ENCODE peak calls at places on chromosomes 3 and 15, in five cellular contexts. One of them, this sample, is unnamed.

GRCh38 chr3:38658886-38659285 is 9.4 kb upstream of the SCN5A start:
- ATAC-seq in T-cell: no peak
- ATAC-seq in Right ventricle myocardium superior: peak; percentile 15
- ATAC-seq in Panc1: no peak
- ATAC-seq in heart left ventricle: no peak
- ATAC-seq in this sample: no peak

GRCh38 chr3:112550859-112551258 is 10.9 kb downstream of the ATG3 start:
- ATAC-seq in T-cell: no peak
- ATAC-seq in Right ventricle myocardium superior: no peak
- ATAC-seq in Panc1: no peak
- ATAC-seq in heart left ventricle: no peak
- ATAC-seq in this sample: no peak

GRCh38 chr15:50758712-50759205 is 6.7 kb downstream of the SPPL2A start:
- ATAC-seq in T-cell: no peak
- ATAC-seq in Right ventricle myocardium superior: no peak
- ATAC-seq in Panc1: no peak
- ATAC-seq in heart left ventricle: no peak
- ATAC-seq in this sample: no peak

GRCh38 chr3:58250093-58250707 is 12.6 kb downstream of the ABHD6 start:
- ATAC-seq in T-cell: no peak
- ATAC-seq in Right ventricle myocardium superior: no peak
- ATAC-seq in Panc1: no peak
- ATAC-seq in heart left ventricle: no peak
- ATAC-seq in this sample: no peak

GRCh38 chr3:54434761-54435160 is 312.4 kb downstream of the CACNA2D3 start:
- ATAC-seq in T-cell: no peak
- ATAC-seq in Right ventricle myocardium superior: no peak
- ATAC-seq in Panc1: no peak
- ATAC-seq in heart left ventricle: no peak
- ATAC-seq in this sample: no peak

GRCh38 chr15:28892789-28893610 is 7.2 kb downstream of the APBA2 start:
- ATAC-seq in T-cell: no peak
- ATAC-seq in Right ventricle myocardium superior: no peak
- ATAC-seq in Panc1: no peak
- ATAC-seq in heart left ventricle: no peak
- ATAC-seq in this sample: no peak

GRCh38 chr15:101451886-101452285 is 37.6 kb downstream of the PCSK6 start:
- ATAC-seq in T-cell: no peak
- ATAC-seq in Right ventricle myocardium superior: peak; percentile 19
- ATAC-seq in Panc1: no peak
- ATAC-seq in heart left ventricle: no peak
- ATAC-seq in this sample: peak; percentile 44

GRCh38 chr3:152865675-152866074 is 30.7 kb downstream of the P2RY1 start:
- ATAC-seq in T-cell: no peak
- ATAC-seq in Right ventricle myocardium superior: no peak
- ATAC-seq in Panc1: no peak
- ATAC-seq in heart left ventricle: no peak
- ATAC-seq in this sample: no peak

GRCh38 chr3:132256984-132257383 is 60.2 kb upstream of the ACP3 start:
- ATAC-seq in T-cell: no peak
- ATAC-seq in Right ventricle myocardium superior: peak; percentile 34
- ATAC-seq in Panc1: peak; percentile 70
- ATAC-seq in heart left ventricle: no peak
- ATAC-seq in this sample: no peak

This sample was measured in gastroesophageal sphincter.